ENCODE peak calls at places on chromosomes 1 and 21, in six cellular contexts. Q, I, C, O, N and T are unnamed samples.

GRCh38 chr1:207981976-207982375 is 71.1 kb upstream of the CD34 start:
- DNase-seq in Q (no peak), I (no peak), C (peak; percentile 23), O (peak; percentile 40), N (no peak), T (peak; percentile 25)

GRCh38 chr21:43626390-43626789 is 32.9 kb downstream of the HSF2BP start:
- DNase-seq in Q (no peak), I (no peak), C (no peak), O (no peak), N (no peak), T (no peak)

GRCh38 chr1:153922076-153922837 is 515 bp downstream of the GATAD2B start:
- DNase-seq in Q (peak; percentile 69), I (no peak), C (no peak), O (peak; percentile 49), N (no peak), T (no peak)

GRCh38 chr1:153550398-153550758 is 1.3 kb upstream of the S100A3 start:
- DNase-seq in Q (no peak), I (no peak), C (no peak), O (no peak), N (no peak), T (no peak)

GRCh38 chr21:29423051-29423450 is 124.3 kb downstream of the BACH1 start:
- DNase-seq in Q (no peak), I (no peak), C (no peak), O (no peak), N (no peak), T (no peak)

GRCh38 chr1:36157973-36158826 is 2.2 kb downstream of the MAP7D1 start:
- DNase-seq in Q (no peak), I (peak; percentile 33), C (no peak), O (no peak), N (no peak), T (no peak)

GRCh38 chr1:21268281-21269239 is 21.7 kb downstream of the ECE1 start:
- DNase-seq in Q (no peak), I (peak; percentile 66), C (no peak), O (no peak), N (peak; percentile 60), T (peak; percentile 28)

GRCh38 chr1:243568793-243569192 is 281.2 kb downstream of the AKT3 start:
- DNase-seq in Q (no peak), I (no peak), C (no peak), O (no peak), N (no peak), T (peak; percentile 69)

GRCh38 chr1:86227026-86227425 is 70.5 kb upstream of the COL24A1 start:
- DNase-seq in Q (no peak), I (no peak), C (no peak), O (no peak), N (no peak), T (no peak)

GRCh38 chr1:52747450-52747849 is 21.2 kb downstream of the ZYG11B start:
- DNase-seq in Q (no peak), I (no peak), C (no peak), O (no peak), N (no peak), T (no peak)

GRCh38 chr1:23558140-23558871 is 995 bp downstream of the ID3 start:
- DNase-seq in Q (peak; percentile 56), I (peak; percentile 84), C (peak; percentile 54), O (no peak), N (peak; percentile 83), T (peak; percentile 82)
- TF ChIP-seq POLR2A in Q (no peak), I (peak; percentile 55), C (no peak), O (peak; percentile 9), N (peak; percentile 93), T (peak; percentile 94)

GRCh38 chr1:22415489-22415888 is 36.2 kb upstream of the ZBTB40 start:
- DNase-seq in Q (no peak), I (no peak), C (no peak), O (no peak), N (no peak), T (no peak)
- TF ChIP-seq CTCF in Q (no peak), I (no peak), C (no peak), O (no peak), N (no peak), T (no peak)

GRCh38 chr1:210251680-210252490 is 19.3 kb downstream of the SERTAD4 start:
- DNase-seq in Q (no peak), I (no peak), C (no peak), O (no peak), N (peak; percentile 44), T (no peak)
- TF ChIP-seq POLR2A in Q (no peak), I (no peak), C (no peak), O (no peak), N (no peak), T (no peak)

DNA sequence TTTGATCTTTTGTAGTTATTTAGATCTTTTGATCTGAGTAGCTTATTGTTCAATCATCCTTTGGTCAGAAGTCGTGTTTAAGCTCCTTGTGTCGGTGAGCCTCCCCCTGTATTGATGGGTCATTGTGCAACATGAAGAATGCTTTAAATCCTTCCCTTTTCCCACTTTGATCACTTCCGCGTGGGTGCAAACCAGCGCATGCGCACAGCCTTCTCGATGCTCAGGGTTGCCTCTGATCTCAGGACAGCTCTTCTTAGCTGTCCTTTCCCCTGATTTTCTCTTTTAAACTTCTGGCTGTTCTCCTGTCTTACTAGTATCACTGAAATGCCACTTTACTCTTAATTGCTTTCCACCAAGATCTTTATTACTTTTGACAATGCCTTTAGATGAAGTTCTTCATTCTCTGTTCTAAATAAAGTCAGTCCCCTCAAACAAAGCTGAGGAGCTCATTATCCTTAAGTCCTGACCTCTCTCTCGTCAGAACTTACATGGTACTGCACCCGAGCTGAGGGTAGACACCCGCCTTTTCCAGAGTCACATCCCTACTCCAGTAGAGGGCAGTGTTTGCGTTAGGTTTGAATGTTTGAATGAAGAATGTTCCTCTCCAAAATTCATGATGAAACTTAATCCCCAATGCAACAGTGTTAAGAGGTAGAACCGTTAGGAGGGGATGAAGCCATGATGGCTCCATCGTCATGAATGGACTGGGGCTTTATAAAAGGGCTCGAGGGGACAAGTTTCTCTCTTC is 547.9 kb upstream of the TMPRSS15 start:
- DNase-seq in Q (no peak), I (no peak), C (no peak), O (no peak), N (peak; percentile 24), T (no peak)
- TF ChIP-seq CTCF in Q (no peak), I (peak; percentile 38), C (no peak), O (no peak), N (peak; percentile 49), T (no peak)

GRCh38 chr1:155983191-155984023 is 5.1 kb upstream of the ARHGEF2 start:
- DNase-seq in Q (peak; percentile 52), I (peak; percentile 84), C (peak; percentile 77), O (no peak), N (peak; percentile 45), T (no peak)
- TF ChIP-seq POLR2A in Q (no peak), I (peak; percentile 10), C (no peak), O (no peak), N (no peak), T (no peak)

GRCh38 chr1:117284408-117285215 is 73.9 kb upstream of the VTCN1 start:
- DNase-seq in Q (no peak), I (no peak), C (peak; percentile 57), O (peak; percentile 43), N (no peak), T (peak; percentile 39)
- TF ChIP-seq CTCF in Q (no peak), I (peak; percentile 48), C (peak; percentile 55), O (peak; percentile 77), N (peak; percentile 49), T (no peak)

GRCh38 chr1:234601217-234602017 is 8.6 kb downstream of the IRF2BP2 start:
- DNase-seq in Q (no peak), I (no peak), C (no peak), O (no peak), N (peak; percentile 42), T (peak; percentile 52)

GRCh38 chr1:234597894-234598293 is 12.1 kb downstream of the IRF2BP2 start:
- DNase-seq in Q (no peak), I (no peak), C (no peak), O (peak; percentile 60), N (peak; percentile 74), T (peak; percentile 74)

GRCh38 chr1:234600418-234601216 is 9.4 kb downstream of the IRF2BP2 start:
- DNase-seq in Q (peak; percentile 62), I (no peak), C (peak; percentile 51), O (no peak), N (peak; percentile 64), T (peak; percentile 63)

GRCh38 chr1:234598974-234599616 is 10.9 kb downstream of the IRF2BP2 start:
- DNase-seq in Q (no peak), I (no peak), C (no peak), O (no peak), N (peak; percentile 56), T (peak; percentile 18)

DNA sequence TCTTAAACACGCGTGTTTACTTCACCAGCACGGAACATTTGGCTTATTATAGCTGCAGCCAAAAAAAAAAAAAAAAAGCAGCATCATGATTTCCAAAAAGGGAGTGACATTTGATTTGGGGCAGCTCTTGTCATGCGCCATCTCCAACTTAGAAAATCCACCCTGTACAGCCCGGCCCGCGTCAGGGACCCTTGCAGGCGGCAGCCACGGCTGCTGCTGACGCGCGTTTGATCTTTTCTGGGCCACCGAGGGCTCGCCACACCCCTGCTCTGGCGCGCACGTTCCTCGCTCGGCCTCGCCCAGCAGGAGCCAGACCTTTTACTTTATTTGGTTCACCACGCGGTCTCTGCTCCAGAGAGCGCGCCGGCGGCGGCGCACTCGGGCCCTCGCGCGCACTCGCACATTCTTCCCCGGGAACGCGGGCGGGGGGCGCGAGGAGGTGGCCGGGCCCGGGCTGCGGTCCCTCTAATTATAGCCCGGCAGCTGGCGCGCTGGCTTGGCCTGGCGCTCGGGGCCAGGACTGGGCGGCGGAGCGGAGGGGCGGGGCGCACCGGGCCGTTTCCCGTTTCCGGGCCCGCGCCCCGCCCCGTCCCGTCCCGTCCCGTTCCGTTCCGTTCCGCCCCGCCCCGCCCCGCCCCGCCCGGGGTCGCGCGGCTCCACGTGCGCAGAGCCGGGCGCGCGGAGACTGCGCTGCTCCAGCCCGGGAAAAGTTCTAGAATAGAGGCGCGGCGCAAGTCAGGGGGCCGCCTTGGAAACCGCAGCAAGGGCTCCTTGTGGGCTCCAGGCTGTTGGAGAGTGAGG is 10.2 kb downstream of the IRF2BP2 start:
- DNase-seq in Q (peak; percentile 86), I (peak; percentile 94), C (peak; percentile 51), O (peak; percentile 65), N (peak; percentile 92), T (peak; percentile 92)
- TF ChIP-seq POLR2A in Q (peak; percentile 57), I (peak; percentile 74), C (peak; percentile 35), O (peak; percentile 34), N (peak; percentile 81), T (no peak)

GRCh38 chr1:186325239-186325638 is 49.8 kb downstream of the TPR start:
- DNase-seq in Q (no peak), I (no peak), C (peak; percentile 2), O (no peak), N (no peak), T (peak; percentile 31)
- TF ChIP-seq CTCF in Q (no peak), I (no peak), C (peak; percentile 43), O (peak; percentile 44), N (no peak), T (peak; percentile 18)